ENCODE peak calls at places on chromosomes 6 and 20, in five cellular contexts. K is transverse colon; Q is effector memory CD4-positive, alpha-beta T cell; V is PC-9; D is aorta. Y is an unnamed sample.

GRCh38 chr20:53581444-53582311 is 12.0 kb downstream of the ZNF217 start:
- DNase-seq in V (no peak), D (peak; percentile 57), Q (no peak), K (peak; percentile 65), Y (no peak)

GRCh38 chr20:63469019-63469712 is 3.3 kb downstream of the KCNQ2 start:
- DNase-seq in V (no peak), Q (no peak), D (no peak), K (no peak), Y (no peak)

GRCh38 chr20:49747707-49748524 is 34.2 kb upstream of the B4GALT5 start:
- DNase-seq in D (peak; percentile 88), Q (no peak), V (no peak), K (peak; percentile 66), Y (no peak)

GRCh38 chr6:154197176-154197850 is 158.3 kb downstream of the OPRM1 start:
- DNase-seq in Q (no peak), D (no peak), V (no peak), K (no peak), Y (no peak)

GRCh38 chr6:14505391-14505790 is 387.8 kb downstream of the CD83 start:
- DNase-seq in K (peak; percentile 24), V (no peak), D (no peak), Q (no peak), Y (peak; percentile 59)

GRCh38 chr6:157811476-157812173 is 11.4 kb upstream of the SNX9 start:
- DNase-seq in Q (no peak), K (no peak), D (no peak), V (no peak), Y (no peak)

GRCh38 chr6:157274471-157275226 is 48.7 kb downstream of the TMEM242 start:
- DNase-seq in Q (peak; percentile 69), V (no peak), D (peak; percentile 78), K (peak; percentile 80), Y (peak; percentile 89)

GRCh38 chr20:1933465-1933870 is 38.3 kb downstream of the SIRPA start:
- DNase-seq in Q (no peak), D (peak; percentile 70), K (no peak), V (no peak), Y (no peak)

GRCh38 chr6:1233924-1234323 is 78.0 kb upstream of the FOXQ1 start:
- DNase-seq in V (no peak), Q (no peak), D (no peak), K (no peak), Y (no peak)

GRCh38 chr20:48100483-48100882 is 315.2 kb upstream of the SULF2 start:
- DNase-seq in K (no peak), Q (no peak), V (no peak), D (no peak), Y (no peak)

GRCh38 chr20:48096212-48096875 is 311.1 kb upstream of the SULF2 start:
- DNase-seq in Q (no peak), V (no peak), D (no peak), K (no peak), Y (peak; percentile 31)

GRCh38 chr20:48098099-48098498 is 312.8 kb upstream of the SULF2 start:
- DNase-seq in K (no peak), V (no peak), Q (no peak), D (no peak), Y (no peak)

GRCh38 chr20:48096957-48097890 is 311.9 kb upstream of the SULF2 start:
- DNase-seq in V (no peak), Q (no peak), K (no peak), D (no peak), Y (peak; percentile 67)

GRCh38 chr20:48098866-48099265 is 313.6 kb upstream of the SULF2 start:
- DNase-seq in D (no peak), K (no peak), V (no peak), Q (no peak), Y (no peak)
- H3K4me3 ChIP-seq in D (no peak overlapping the region), K (no peak overlapping the region), V (no peak overlapping the region), Q (no peak overlapping the region), Y (no peak overlapping the region)

DNA sequence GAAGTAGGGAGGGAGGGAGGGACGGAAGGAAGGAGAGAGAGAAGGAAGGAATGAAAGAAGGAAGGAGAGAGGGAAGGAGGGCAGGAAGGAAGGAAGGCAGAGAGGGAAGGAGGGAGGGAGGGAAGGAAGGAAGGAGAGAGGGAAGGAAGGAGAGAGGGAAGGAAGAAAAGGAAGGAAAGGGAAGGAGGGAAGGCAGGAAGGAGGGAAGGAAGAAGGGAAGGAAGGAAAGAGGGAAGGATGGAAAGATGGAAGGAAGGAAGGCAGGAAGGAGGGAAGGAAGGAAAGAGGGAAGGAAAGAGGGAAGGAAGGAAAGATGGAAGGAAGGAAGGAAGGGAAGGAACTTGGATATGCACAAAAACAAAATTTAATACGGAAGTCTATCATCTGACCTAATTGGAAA is 844.5 kb upstream of the DEFB115 start:
- DNase-seq in K (no peak), V (no peak), D (no peak), Q (no peak), Y (no peak)
- H3K9me3 ChIP-seq in K (peaks cover 12% of the 10 kb centered on the region), V (no peaks in the 10 kb centered on the region), D (peaks cover 5% of the 10 kb centered on the region), Q (no peaks in the 10 kb centered on the region), Y (peaks cover 9% of the 10 kb centered on the region)

DNA sequence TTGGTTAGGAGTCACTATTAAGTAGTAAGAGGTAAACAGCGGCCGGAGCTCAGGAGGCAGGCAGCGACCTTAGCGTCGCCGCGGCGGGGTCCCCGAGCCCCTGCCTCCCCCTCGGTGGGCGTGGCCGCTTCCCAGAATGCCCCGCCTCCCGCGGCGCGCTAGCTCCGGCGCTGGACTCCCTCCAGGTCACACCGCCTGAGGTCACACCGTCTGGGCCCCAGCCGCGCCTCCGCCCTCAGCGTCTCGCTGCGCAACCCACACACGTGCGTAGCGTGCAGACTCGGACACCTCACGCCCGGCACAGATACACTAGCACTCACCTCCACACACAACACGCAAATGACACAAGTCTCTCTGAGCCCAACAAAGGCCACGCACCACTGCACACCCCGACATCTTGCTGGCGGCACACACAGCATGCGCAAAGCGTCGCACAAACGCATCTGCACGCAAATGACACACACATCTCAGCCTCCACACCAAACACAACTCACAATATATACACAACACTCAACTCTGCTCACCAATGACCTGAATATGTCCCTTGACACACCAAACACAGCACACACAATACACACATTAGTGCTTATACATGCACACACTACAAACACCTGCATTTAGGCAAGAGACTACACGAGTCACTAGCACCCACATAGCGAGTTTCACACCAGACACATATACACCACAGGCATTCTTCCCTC is 17.6 kb upstream of the CDKN1A start:
- DNase-seq in D (peak; percentile 75), V (no peak), Q (no peak), K (peak; percentile 63), Y (no peak)
- H3K4me3 ChIP-seq in D (no peak overlapping the region), V (no peak overlapping the region), Q (no peak overlapping the region), K (no peak overlapping the region), Y (no peak overlapping the region)

GRCh38 chr20:46720776-46721425 is 11.5 kb downstream of the SLC2A10 start:
- DNase-seq in D (no peak), K (no peak), Q (no peak), V (no peak), Y (no peak)

GRCh38 chr20:46717818-46718541 is 8.5 kb downstream of the SLC2A10 start:
- DNase-seq in V (peak; percentile 28), Q (no peak), K (no peak), D (no peak), Y (no peak)

GRCh38 chr20:46722450-46722849 is 13.0 kb downstream of the SLC2A10 start:
- DNase-seq in D (no peak), V (no peak), Q (no peak), K (no peak), Y (no peak)

GRCh38 chr20:46721476-46721875 is 12.0 kb downstream of the SLC2A10 start:
- DNase-seq in D (no peak), V (no peak), K (no peak), Q (no peak), Y (no peak)

GRCh38 chr20:46720019-46720418 is 10.6 kb downstream of the SLC2A10 start:
- DNase-seq in V (no peak), D (no peak), K (no peak), Q (no peak), Y (no peak)
- H3K9me3 ChIP-seq in V (no peaks in the 10 kb centered on the region), D (peaks cover 1% of the 10 kb centered on the region), K (no peaks in the 10 kb centered on the region), Q (no peaks in the 10 kb centered on the region), Y (peaks cover 8% of the 10 kb centered on the region)

DNA sequence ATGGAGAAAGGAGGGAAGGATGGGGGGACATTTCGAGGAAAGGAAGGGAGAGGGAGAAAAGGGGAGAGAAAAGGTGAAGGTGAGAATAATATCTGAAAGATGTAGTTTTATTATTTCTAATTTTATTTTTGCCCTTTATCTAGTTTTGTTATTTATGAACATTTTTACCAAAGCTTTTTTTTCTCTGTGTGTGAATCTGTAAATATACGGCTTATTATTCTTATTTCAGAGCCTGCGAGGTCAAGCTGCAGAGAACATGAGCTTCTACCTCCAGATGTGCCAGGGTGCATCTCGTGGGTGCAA is 35.0 kb downstream of the HLA-A start:
- DNase-seq in V (no peak), D (no peak), K (no peak), Q (no peak), Y (no peak)
- H3K4me3 ChIP-seq in V (peak overlapping the region; percentile 73), D (peak overlapping the region; percentile 28), K (peak overlapping the region; percentile 50), Q (no peak overlapping the region), Y (peak overlapping the region; percentile 57)

DNA sequence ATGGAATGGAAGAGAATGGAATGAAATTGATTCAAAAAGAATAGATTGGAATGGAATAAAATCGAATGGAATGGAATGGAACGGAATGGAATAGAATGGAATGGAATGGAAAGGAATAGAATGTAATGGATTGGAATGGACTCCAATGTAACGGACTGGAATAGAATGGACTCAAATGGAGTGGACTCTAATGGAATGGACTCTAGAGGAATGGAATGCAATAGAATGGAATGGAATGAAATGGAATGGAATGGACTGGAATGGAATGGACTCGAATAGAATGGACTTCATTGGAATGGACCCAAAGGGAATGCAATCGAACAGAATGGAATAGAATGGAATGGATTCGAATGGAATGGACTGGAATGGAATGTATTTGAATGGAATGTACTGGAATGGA is 19.7 kb upstream of the DEFB115 start:
- DNase-seq in Q (no peak), D (no peak), K (no peak), V (no peak), Y (no peak)
- H3K9me3 ChIP-seq in Q (peaks cover 13% of the 10 kb centered on the region), D (peaks cover 6% of the 10 kb centered on the region), K (peaks cover 29% of the 10 kb centered on the region), V (peaks cover 68% of the 10 kb centered on the region), Y (peaks cover 66% of the 10 kb centered on the region)

DNA sequence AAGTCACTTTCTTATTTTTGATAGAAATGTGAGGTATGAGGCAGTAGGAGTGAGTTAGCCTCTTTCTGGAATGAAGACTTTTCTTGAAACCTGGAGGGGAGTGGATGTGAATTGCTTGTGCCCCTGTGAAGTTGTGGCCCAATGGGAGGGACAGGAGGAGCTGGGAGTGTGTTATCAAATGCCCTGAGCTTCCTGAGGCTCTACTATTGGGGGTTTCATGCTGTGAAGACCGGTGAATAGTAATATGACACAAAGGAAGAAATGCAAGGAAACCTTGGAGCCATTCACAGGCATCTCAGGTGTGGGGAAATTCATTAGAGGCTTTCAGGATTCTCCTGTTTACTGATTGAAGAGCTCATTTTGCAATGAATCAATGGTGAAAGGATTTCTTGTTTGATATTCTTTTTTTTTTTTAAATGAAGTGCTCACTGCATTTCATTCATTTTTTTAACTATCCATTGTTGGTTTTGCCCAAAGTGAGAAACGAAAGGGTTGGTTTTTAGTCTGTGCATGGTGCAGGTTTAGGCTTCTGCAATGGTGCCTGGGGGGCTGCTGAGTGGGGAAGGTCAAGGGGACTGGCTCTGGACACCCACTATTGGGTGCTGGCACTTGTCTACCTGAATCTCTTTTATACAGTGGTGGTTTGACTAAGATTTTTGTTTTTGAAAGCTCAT is 8.2 kb downstream of the RNF144B start:
- DNase-seq in D (no peak), K (no peak), Q (no peak), V (no peak), Y (no peak)
- H3K4me3 ChIP-seq in D (no peak overlapping the region), K (no peak overlapping the region), Q (no peak overlapping the region), V (no peak overlapping the region), Y (no peak overlapping the region)

GRCh38 chr20:59781236-59781635 is 152.2 kb downstream of the SYCP2 start:
- DNase-seq in D (no peak), V (no peak), Q (no peak), K (no peak), Y (peak; percentile 39)
- H3K9me3 ChIP-seq in D (no peaks in the 10 kb centered on the region), V (no peaks in the 10 kb centered on the region), Q (no peaks in the 10 kb centered on the region), K (no peaks in the 10 kb centered on the region), Y (no peaks in the 10 kb centered on the region)

GRCh38 chr6:16380220-16380809 is 141.9 kb downstream of the GMPR start:
- DNase-seq in K (no peak), D (no peak), Q (no peak), V (no peak), Y (no peak)
- H3K4me3 ChIP-seq in K (no peak overlapping the region), D (no peak overlapping the region), Q (no peak overlapping the region), V (no peak overlapping the region), Y (no peak overlapping the region)